ENCODE peak calls at places on chromosomes 7 and 10, in five cellular contexts. One of them, this sample, is unnamed.

GRCh38 chr7:111107989-111108388 is 17.1 kb downstream of the LRRN3 start:
- DNase-seq in stomach: no peak
- DNase-seq in transverse colon: no peak
- DNase-seq in H1: no peak
- DNase-seq in HCT116: no peak
- DNase-seq in this sample: no peak

GRCh38 chr7:149459540-149460433 is 1.1 kb downstream of the ZNF777 start:
- DNase-seq in HCT116: no peak
- DNase-seq in H1: no peak
- DNase-seq in transverse colon: no peak
- DNase-seq in stomach: no peak
- DNase-seq in this sample: peak; percentile 57

GRCh38 chr10:87092356-87092860 is 2.2 kb downstream of the GLUD1 start:
- DNase-seq in transverse colon: no peak
- DNase-seq in stomach: no peak
- DNase-seq in H1: no peak
- DNase-seq in HCT116: no peak
- DNase-seq in this sample: no peak

GRCh38 chr7:18165176-18165575 is 137.5 kb upstream of the PRPS1L1 start:
- DNase-seq in stomach: no peak
- DNase-seq in transverse colon: no peak
- DNase-seq in H1: no peak
- DNase-seq in HCT116: no peak
- DNase-seq in this sample: no peak

GRCh38 chr7:85025312-85025756 is 161.5 kb downstream of the SEMA3D start:
- DNase-seq in HCT116: no peak
- DNase-seq in transverse colon: peak; percentile 33
- DNase-seq in stomach: peak; percentile 86
- DNase-seq in H1: no peak
- DNase-seq in this sample: no peak

GRCh38 chr10:131049051-131049450 is 262.5 kb downstream of the TCERG1L start:
- DNase-seq in stomach: no peak
- DNase-seq in H1: peak; percentile 89
- DNase-seq in transverse colon: no peak
- DNase-seq in HCT116: no peak
- DNase-seq in this sample: no peak

GRCh38 chr10:6178581-6178980 is 24.2 kb upstream of the PFKFB3 start:
- DNase-seq in H1: no peak
- DNase-seq in transverse colon: no peak
- DNase-seq in stomach: no peak
- DNase-seq in HCT116: no peak
- DNase-seq in this sample: no peak

GRCh38 chr7:102891693-102892261 is 21.0 kb upstream of the LRRC17 start:
- DNase-seq in H1: no peak
- DNase-seq in HCT116: no peak
- DNase-seq in transverse colon: peak; percentile 15
- DNase-seq in stomach: peak; percentile 75
- DNase-seq in this sample: no peak

GRCh38 chr10:95236068-95236903 is 42.2 kb downstream of the ACSM6 start:
- DNase-seq in transverse colon: no peak
- DNase-seq in HCT116: peak; percentile 68
- DNase-seq in H1: no peak
- DNase-seq in stomach: no peak
- DNase-seq in this sample: no peak

GRCh38 chr7:42914009-42914725 is 2.3 kb upstream of the C7orf25 start:
- DNase-seq in H1: no peak
- DNase-seq in HCT116: no peak
- DNase-seq in transverse colon: no peak
- DNase-seq in stomach: no peak
- DNase-seq in this sample: no peak

GRCh38 chr10:70567603-70568002 is 34.9 kb downstream of the PRF1 start:
- DNase-seq in transverse colon: no peak
- DNase-seq in HCT116: no peak
- DNase-seq in H1: no peak
- DNase-seq in stomach: no peak
- DNase-seq in this sample: no peak

GRCh38 chr10:20058135-20058534 is 241.9 kb downstream of the PLXDC2 start:
- DNase-seq in stomach: no peak
- DNase-seq in transverse colon: no peak
- DNase-seq in HCT116: no peak
- DNase-seq in H1: no peak
- DNase-seq in this sample: no peak

GRCh38 chr7:101410743-101411476 is 48.2 kb downstream of the COL26A1 start:
- DNase-seq in HCT116: peak; percentile 27
- DNase-seq in H1: peak; percentile 83
- DNase-seq in stomach: peak; percentile 41
- DNase-seq in transverse colon: peak; percentile 19
- DNase-seq in this sample: peak; percentile 50

GRCh38 chr10:116270691-116271592 is 2.1 kb downstream of the GFRA1 start:
- DNase-seq in stomach: no peak
- DNase-seq in HCT116: no peak
- DNase-seq in transverse colon: no peak
- DNase-seq in H1: no peak
- DNase-seq in this sample: peak; percentile 17
- TF ChIP-seq POLR2A in stomach: no peak
- TF ChIP-seq POLR2A in HCT116: no peak
- TF ChIP-seq POLR2A in transverse colon: no peak
- TF ChIP-seq POLR2A in H1: no peak
- TF ChIP-seq POLR2A in this sample: no peak

DNA sequence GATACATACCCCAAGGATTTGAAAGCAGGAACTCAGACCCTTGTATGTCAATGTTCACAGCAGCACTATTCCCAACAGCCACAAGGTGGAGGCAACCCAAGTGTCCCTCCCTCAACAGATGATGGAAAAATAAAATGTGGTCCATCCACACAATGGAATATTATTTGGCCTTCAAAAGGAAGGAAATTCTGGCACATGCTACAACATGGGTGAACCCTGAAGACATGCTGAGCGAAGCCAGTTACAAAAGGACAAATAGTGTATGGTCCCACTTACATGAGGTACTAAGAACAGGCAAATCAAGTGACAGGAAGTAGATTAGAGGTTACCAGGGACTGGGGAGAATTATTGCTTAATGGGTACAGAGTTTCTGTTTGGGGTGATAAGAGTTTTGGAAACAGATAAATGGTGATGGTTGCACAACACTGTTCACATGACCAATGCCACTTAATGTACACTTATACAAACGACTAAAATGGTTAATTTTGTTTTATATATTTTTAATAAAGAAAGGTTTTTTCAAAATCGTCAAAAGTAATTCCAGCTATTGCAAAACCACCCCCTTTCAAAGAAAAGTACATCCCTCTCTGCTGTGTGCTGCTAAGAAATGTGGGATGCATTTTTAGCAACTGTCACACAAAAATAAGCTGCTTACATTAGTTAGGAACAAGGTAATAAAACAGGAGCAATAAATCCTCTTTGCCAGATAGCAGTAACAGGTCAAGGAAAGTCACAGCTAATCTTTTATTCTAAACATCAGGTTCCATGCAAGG is 85.7 kb downstream of the GRB10 start:
- DNase-seq in H1: no peak
- DNase-seq in HCT116: peak; percentile 8
- DNase-seq in transverse colon: no peak
- DNase-seq in stomach: no peak
- DNase-seq in this sample: no peak
- TF ChIP-seq POLR2AphosphoS5 in H1: no peak
- TF ChIP-seq POLR2AphosphoS5 in HCT116: no peak
- TF ChIP-seq POLR2AphosphoS5 in transverse colon: no peak
- TF ChIP-seq POLR2AphosphoS5 in stomach: no peak
- TF ChIP-seq POLR2AphosphoS5 in this sample: no peak

GRCh38 chr10:133261726-133262325 is 14.8 kb downstream of the ADAM8 start:
- DNase-seq in H1: no peak
- DNase-seq in stomach: peak; percentile 92
- DNase-seq in transverse colon: peak; percentile 91
- DNase-seq in HCT116: no peak
- DNase-seq in this sample: peak; percentile 97
- TF ChIP-seq POLR2A in H1: no peak
- TF ChIP-seq POLR2A in stomach: no peak
- TF ChIP-seq POLR2A in transverse colon: no peak
- TF ChIP-seq POLR2A in HCT116: no peak
- TF ChIP-seq POLR2A in this sample: peak; percentile 60

GRCh38 chr10:78218833-78219490 is 185.3 kb downstream of the RPS24 start:
- DNase-seq in H1: no peak
- DNase-seq in transverse colon: no peak
- DNase-seq in stomach: no peak
- DNase-seq in HCT116: no peak
- DNase-seq in this sample: no peak

GRCh38 chr10:78214931-78215330 is 181.3 kb downstream of the RPS24 start:
- DNase-seq in H1: no peak
- DNase-seq in HCT116: no peak
- DNase-seq in stomach: no peak
- DNase-seq in transverse colon: no peak
- DNase-seq in this sample: no peak

GRCh38 chr10:78212134-78212785 is 178.6 kb downstream of the RPS24 start:
- DNase-seq in transverse colon: no peak
- DNase-seq in stomach: no peak
- DNase-seq in HCT116: no peak
- DNase-seq in H1: no peak
- DNase-seq in this sample: no peak

GRCh38 chr10:78212786-78213175 is 179.1 kb downstream of the RPS24 start:
- DNase-seq in HCT116: no peak
- DNase-seq in transverse colon: no peak
- DNase-seq in H1: no peak
- DNase-seq in stomach: no peak
- DNase-seq in this sample: no peak

DNA sequence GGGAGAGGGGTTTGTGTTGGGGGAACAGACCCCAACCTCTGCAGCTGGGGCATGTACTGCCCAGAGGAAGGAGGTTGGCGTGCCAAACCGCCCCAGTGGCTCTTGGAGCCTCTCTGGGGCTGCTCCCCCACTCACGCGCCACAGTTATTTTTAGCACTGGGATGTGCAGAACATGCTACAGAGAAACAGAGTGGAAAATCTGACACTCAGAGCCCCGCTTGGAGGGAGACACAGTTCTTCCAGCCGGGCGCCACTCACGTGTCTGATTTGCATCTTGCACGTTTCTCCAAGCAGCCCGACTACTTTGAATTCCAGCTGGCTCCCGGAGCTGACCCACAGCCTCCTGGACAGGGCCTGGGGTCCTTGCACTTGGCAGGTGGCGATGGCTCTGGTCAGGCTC is 182.0 kb downstream of the RPS24 start:
- DNase-seq in stomach: no peak
- DNase-seq in H1: no peak
- DNase-seq in transverse colon: peak; percentile 65
- DNase-seq in HCT116: no peak
- DNase-seq in this sample: no peak
- TF ChIP-seq POLR2AphosphoS5 in stomach: peak; percentile 83
- TF ChIP-seq POLR2AphosphoS5 in H1: no peak
- TF ChIP-seq POLR2AphosphoS5 in transverse colon: peak; percentile 57
- TF ChIP-seq POLR2AphosphoS5 in HCT116: no peak
- TF ChIP-seq POLR2AphosphoS5 in this sample: no peak

DNA sequence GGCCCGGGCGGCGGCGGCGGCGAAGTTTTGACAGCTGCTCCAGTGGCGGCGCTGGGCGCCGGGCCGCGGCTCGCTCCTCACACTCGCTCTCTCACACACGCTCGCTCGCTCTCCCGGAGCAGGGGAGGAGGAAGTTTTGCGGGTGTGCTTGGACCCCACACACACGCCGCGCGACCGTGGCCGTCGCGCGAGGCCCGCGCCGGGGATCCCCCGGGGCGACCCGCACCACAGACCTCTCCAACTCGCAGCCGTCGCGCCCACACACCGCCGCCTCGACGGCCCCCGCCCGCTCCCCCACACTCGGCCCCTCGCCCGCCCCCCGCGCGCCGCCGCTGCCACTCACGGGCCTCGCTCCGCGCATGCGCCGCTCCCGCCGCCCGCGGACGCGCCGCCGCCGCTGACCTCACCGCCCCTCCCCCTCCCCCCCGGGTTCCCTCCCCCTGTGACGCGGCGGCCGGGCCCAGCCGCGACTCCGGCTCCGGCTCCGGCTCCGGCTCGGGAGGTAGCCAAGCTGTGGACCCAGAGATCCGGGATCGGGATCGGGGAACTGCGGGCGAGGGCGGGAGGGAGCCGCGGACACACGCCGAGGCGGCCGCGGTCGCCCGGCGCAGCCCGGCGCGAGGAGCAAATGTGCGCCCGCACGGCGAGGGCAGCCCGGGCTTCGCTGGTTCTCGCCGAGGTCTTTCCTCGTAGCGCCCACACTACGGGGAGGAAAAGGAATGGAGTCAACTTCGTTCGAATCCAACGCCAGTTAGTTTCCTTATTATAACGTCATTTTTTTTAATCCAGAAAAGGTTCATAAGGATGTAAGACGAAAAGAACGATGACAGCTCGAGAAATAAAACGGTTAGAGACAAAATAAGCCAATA is 710 bp upstream of the KMT2C start:
- DNase-seq in stomach: peak; percentile 94
- DNase-seq in HCT116: peak; percentile 78
- DNase-seq in H1: peak; percentile 69
- DNase-seq in transverse colon: peak; percentile 95
- DNase-seq in this sample: peak; percentile 79
- TF ChIP-seq POLR2A in stomach: no peak
- TF ChIP-seq POLR2A in HCT116: peak; percentile 24
- TF ChIP-seq POLR2A in H1: no peak
- TF ChIP-seq POLR2A in transverse colon: no peak
- TF ChIP-seq POLR2A in this sample: peak; percentile 54

GRCh38 chr10:30553625-30554442 is 75.7 kb downstream of the LYZL2 start:
- DNase-seq in H1: no peak
- DNase-seq in transverse colon: peak; percentile 82
- DNase-seq in stomach: peak; percentile 35
- DNase-seq in HCT116: no peak
- DNase-seq in this sample: no peak
- TF ChIP-seq POLR2AphosphoS5 in H1: peak; percentile 75
- TF ChIP-seq POLR2AphosphoS5 in transverse colon: peak; percentile 36
- TF ChIP-seq POLR2AphosphoS5 in stomach: peak; percentile 6
- TF ChIP-seq POLR2AphosphoS5 in HCT116: no peak
- TF ChIP-seq POLR2AphosphoS5 in this sample: no peak

GRCh38 chr7:33040803-33041516 is 21.6 kb downstream of the NT5C3A start:
- DNase-seq in stomach: peak; percentile 66
- DNase-seq in HCT116: no peak
- DNase-seq in H1: no peak
- DNase-seq in transverse colon: peak; percentile 80
- DNase-seq in this sample: peak; percentile 20
- TF ChIP-seq POLR2A in stomach: no peak
- TF ChIP-seq POLR2A in HCT116: no peak
- TF ChIP-seq POLR2A in H1: no peak
- TF ChIP-seq POLR2A in transverse colon: peak; percentile 92
- TF ChIP-seq POLR2A in this sample: peak; percentile 97

GRCh38 chr10:132627736-132628512 is 90.3 kb downstream of the INPP5A start:
- DNase-seq in stomach: peak; percentile 47
- DNase-seq in transverse colon: no peak
- DNase-seq in HCT116: no peak
- DNase-seq in H1: no peak
- DNase-seq in this sample: no peak
- TF ChIP-seq POLR2AphosphoS5 in stomach: peak; percentile 5
- TF ChIP-seq POLR2AphosphoS5 in transverse colon: no peak
- TF ChIP-seq POLR2AphosphoS5 in HCT116: no peak
- TF ChIP-seq POLR2AphosphoS5 in H1: no peak
- TF ChIP-seq POLR2AphosphoS5 in this sample: no peak

This sample was measured in GM12892.